ENCODE peak calls at places on chromosomes 5 and 9, in four cellular contexts. Q, H, J and D are unnamed samples.

GRCh38 chr5:5313081-5313736 is 109.3 kb upstream of the ICE1 start:
- DNase-seq in H (peak), J (peak), Q (no peak), D (peak)

GRCh38 chr5:31113101-31113500 is 80.4 kb upstream of the CDH6 start:
- DNase-seq in H (peak), J (no peak), Q (no peak), D (peak)

GRCh38 chr5:180607861-180608571 is 16.7 kb upstream of the SCGB3A1 start:
- DNase-seq in H (no peak), J (peak), Q (no peak), D (no peak)

GRCh38 chr9:134983506-134984371 is 66.0 kb upstream of the FCN1 start:
- DNase-seq in H (no peak), Q (no peak), J (no peak), D (no peak)

GRCh38 chr5:98428806-98429205 is 344.7 kb upstream of the RGMB start:
- DNase-seq in J (peak), H (peak), Q (peak), D (peak)

GRCh38 chr5:18010053-18010452 is 375.8 kb downstream of the TAF11L14 start:
- DNase-seq in Q (no peak), J (no peak), H (no peak), D (no peak)

GRCh38 chr5:104347119-104347708 is 784.6 kb upstream of the NUDT12 start:
- DNase-seq in Q (no peak), J (no peak), H (peak), D (peak)

GRCh38 chr5:132209901-132210545 is 17.6 kb downstream of the P4HA2 start:
- DNase-seq in Q (no peak), J (no peak), H (no peak), D (no peak)

GRCh38 chr5:147216552-147217154 is 18.2 kb upstream of the STK32A start:
- DNase-seq in J (no peak), Q (no peak), H (no peak), D (peak)

GRCh38 chr5:104628906-104629305 is 1066.3 kb upstream of the NUDT12 start:
- DNase-seq in J (no peak), Q (no peak), H (no peak), D (no peak)

GRCh38 chr9:97747201-97747965 is 50.2 kb upstream of the XPA start:
- DNase-seq in J (no peak), Q (no peak), H (no peak), D (no peak)

GRCh38 chr9:107982735-107983134 is 493.2 kb upstream of the KLF4 start:
- DNase-seq in Q (no peak), J (no peak), H (no peak), D (no peak)

GRCh38 chr9:117081641-117082317 is 333.1 kb downstream of the ASTN2 start:
- DNase-seq in J (no peak), H (no peak), Q (no peak), D (no peak)

GRCh38 chr9:105503873-105504272 is 54.1 kb upstream of the FKTN start:
- DNase-seq in Q (no peak), J (no peak), H (peak), D (no peak)

GRCh38 chr5:178672635-178673034 is 45.8 kb upstream of the CLK4 start:
- DNase-seq in Q (no peak), H (no peak), J (no peak), D (no peak)

GRCh38 chr9:84867171-84867570 is 197.6 kb downstream of the NTRK2 start:
- DNase-seq in H (no peak), J (no peak), Q (no peak), D (no peak)
- TF ChIP-seq CTCF in H (no peak), J (no peak), Q (no peak), D (no peak)

GRCh38 chr5:59744531-59744992 is 149.0 kb downstream of the PDE4D start:
- DNase-seq in J (no peak), Q (no peak), H (peak), D (peak)

GRCh38 chr5:59746261-59746765 is 147.2 kb downstream of the PDE4D start:
- DNase-seq in H (peak), Q (no peak), J (no peak), D (peak)

GRCh38 chr5:59741599-59741998 is 151.9 kb downstream of the PDE4D start:
- DNase-seq in H (no peak), J (no peak), Q (no peak), D (no peak)

GRCh38 chr5:59749782-59750520 is 143.6 kb downstream of the PDE4D start:
- DNase-seq in J (no peak), Q (no peak), H (no peak), D (no peak)

DNA sequence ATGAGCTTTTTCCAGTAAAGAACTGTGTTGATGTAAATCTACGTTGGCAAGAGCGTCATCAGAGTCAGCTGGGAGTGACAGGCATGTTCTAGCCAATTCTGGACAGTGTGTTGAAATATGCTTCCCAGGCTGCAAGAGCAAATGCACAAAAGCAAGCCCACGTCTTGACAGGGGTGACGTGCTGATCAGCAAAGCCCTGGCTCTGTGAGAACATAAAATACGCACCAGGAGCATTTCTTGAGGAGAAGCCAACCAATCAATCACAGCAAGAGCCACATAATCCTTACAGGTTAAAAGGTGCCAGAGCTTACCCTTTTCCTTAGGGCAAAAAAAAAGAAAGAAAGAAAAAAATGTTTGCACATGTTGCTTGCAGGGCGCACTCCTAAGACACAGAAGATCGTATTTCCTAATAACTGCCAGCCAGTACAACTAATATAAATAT is 148.1 kb downstream of the PDE4D start:
- DNase-seq in Q (peak), H (peak), J (peak), D (peak)
- H3K4me3 ChIP-seq in Q (no peak), H (no peak), J (no peak), D (no peak)

DNA sequence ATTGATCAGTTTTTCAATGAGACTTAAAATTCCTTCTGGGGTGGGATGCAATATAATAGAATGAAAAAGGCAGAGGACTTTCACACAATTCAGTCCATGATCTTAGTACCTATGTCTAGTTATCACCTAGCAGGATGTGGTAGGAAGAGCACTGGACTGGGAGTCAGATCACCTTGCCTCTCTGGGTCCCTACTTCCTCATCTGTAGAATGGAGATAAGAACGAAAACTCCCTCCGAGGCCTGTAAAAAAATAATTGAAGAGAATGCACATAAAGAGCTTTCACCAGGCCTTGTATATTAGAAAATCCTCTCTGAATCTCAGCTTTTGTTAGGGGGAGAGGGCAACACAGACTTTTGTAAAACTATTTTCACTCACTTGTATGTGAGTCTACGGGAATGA is 681 bp upstream of the TMEFF1 start:
- DNase-seq in Q (no peak), J (no peak), H (no peak), D (no peak)
- TF ChIP-seq CTCF in Q (no peak), J (no peak), H (no peak), D (no peak)

GRCh38 chr9:692636-693459 is 148.6 kb upstream of the DMRT1 start:
- DNase-seq in J (no peak), H (no peak), Q (no peak), D (no peak)

GRCh38 chr9:693460-694390 is 147.8 kb upstream of the DMRT1 start:
- DNase-seq in H (peak), J (peak), Q (no peak), D (peak)

GRCh38 chr9:696332-697090 is 145.0 kb upstream of the DMRT1 start:
- DNase-seq in H (peak), Q (no peak), J (peak), D (peak)

GRCh38 chr9:695252-695651 is 146.2 kb upstream of the DMRT1 start:
- DNase-seq in J (no peak), Q (no peak), H (no peak), D (no peak)

DNA sequence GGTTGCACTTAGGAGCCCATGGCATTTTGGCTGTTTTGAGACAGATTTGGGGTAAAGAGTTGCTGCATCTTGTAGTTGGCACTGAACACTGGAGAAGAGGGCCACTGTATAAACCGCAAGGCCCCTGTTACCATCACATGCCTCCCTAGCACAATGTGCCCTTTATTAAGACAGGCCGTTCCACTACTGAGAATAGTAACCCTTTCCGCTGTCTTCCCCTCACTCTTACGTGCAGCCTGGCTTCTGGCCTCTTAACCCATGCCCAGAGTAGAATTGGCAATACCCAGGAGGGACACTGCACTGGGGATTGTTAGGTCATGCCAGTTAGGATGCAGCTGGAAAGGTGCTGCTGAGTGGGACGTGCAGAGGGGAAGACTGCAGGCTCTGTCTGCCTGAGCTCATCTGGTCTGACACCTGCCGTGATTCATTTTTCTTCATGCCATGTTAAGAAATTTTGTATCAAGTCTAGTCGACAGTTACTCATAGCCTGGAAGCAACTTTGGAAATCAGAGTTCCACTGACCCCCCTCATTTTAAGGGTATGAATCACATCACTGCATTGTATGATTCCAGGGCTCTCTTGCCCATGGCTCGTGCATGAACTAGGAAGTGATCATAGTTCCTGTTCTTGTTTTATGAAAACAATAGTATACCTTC is 146.9 kb upstream of the DMRT1 start:
- DNase-seq in Q (no peak), H (peak), J (no peak), D (peak)
- H3K4me3 ChIP-seq in Q (peak), H (peak), J (no peak), D (peak)

DNA sequence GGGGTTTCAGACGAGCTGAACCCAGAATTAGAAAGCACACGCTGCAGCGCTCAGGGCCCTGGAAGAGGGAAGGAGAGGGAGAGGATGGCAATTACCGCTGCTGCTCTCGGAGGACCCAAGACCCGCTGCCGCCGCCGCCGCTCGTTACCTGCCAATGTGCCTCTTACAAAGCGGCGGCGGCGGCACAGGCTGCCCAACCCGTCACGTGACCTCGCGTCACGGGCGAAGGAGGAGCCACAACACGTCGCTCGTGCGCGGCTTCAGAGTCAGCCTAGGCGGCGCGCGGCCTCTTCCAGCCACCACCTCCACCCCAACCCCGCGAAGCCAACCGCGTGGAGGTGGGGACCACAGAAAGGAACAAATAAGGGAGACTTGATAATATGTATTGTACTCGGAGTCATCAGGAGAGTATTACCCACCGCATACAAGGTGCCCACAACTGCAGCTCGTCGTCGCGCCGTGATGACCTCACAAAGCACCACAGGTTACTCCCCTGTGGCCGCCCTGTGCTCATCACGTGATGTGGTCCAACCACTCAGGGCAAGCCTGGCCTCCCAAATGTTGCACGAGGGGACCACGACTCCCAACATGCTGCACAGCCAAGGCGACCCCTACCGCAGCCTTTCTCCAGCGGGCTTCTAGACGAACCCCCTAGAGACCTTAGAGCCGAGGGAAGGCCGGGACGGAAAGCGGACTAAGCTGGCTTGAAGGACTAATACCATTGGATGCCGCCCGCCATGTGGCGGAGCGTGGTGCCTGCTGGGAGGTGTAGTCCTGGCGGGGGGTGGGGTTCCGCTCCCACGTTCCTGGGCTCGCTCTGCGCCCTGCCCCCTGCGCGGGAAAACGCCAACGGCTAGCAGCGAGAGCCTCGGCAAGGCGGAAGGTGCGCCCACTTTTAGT is at the start of gene UBAP2:
- DNase-seq in H (peak), J (peak), Q (peak), D (peak)
- TF ChIP-seq CTCF in H (peak), J (peak), Q (no peak), D (no peak)